ENCODE peak calls at places on chromosomes 7 and 10, in six cellular contexts. R is IMR-90, L is HepG2, X is K562, U is A549, M is SK-N-SH. J is an unnamed sample.
A peak's percentile ranks its signal among the peaks of the same experiment; 100 is the strongest.

GRCh38 chr10:114044251-114045070 is 795 bp downstream of the ADRB1 start:
- DNase-seq in L (no peak), U (no peak), M (peak; percentile 55), X (no peak), R (no peak), J (no peak)

GRCh38 chr10:29858352-29859267 is 200.8 kb downstream of the JCAD start:
- DNase-seq in U (peak; percentile 70), M (peak; percentile 31), R (peak; percentile 82), L (peak; percentile 34), X (no peak), J (peak; percentile 54)

GRCh38 chr7:37943905-37944736 is 23.7 kb downstream of the EPDR1 start:
- DNase-seq in U (no peak), L (peak; percentile 92), X (no peak), R (no peak), M (no peak), J (no peak)

GRCh38 chr10:58573970-58574538 is 61.4 kb downstream of the BICC1 start:
- DNase-seq in R (no peak), L (no peak), U (no peak), X (no peak), M (no peak), J (no peak)

GRCh38 chr7:74619235-74619860 is 38.2 kb upstream of the GTF2I start:
- DNase-seq in M (no peak), U (no peak), R (no peak), X (no peak), L (no peak), J (no peak)

GRCh38 chr7:149735181-149735602 is 38.2 kb downstream of the ZNF467 start:
- DNase-seq in R (no peak), U (no peak), X (no peak), L (no peak), M (no peak), J (no peak)

GRCh38 chr10:33137356-33138007 is 179.5 kb upstream of the ITGB1 start:
- DNase-seq in R (no peak), M (no peak), X (no peak), L (no peak), U (no peak), J (no peak)

GRCh38 chr7:135245826-135246825 is 12.5 kb downstream of the STRA8 start:
- DNase-seq in M (peak; percentile 24), X (no peak), L (no peak), U (no peak), R (no peak), J (peak; percentile 41)

GRCh38 chr7:100016209-100016901 is 959 bp downstream of the ZKSCAN1 start:
- DNase-seq in L (peak; percentile 70), U (no peak), X (peak; percentile 37), R (no peak), M (peak; percentile 72), J (no peak)

GRCh38 chr7:36637417-36637816 is 86.9 kb downstream of the AOAH start:
- DNase-seq in U (no peak), R (no peak), M (no peak), L (no peak), X (no peak), J (no peak)

GRCh38 chr10:126017961-126018560 is 121.7 kb downstream of the FANK1 start:
- DNase-seq in R (peak; percentile 74), M (no peak), U (no peak), L (no peak), X (no peak), J (no peak)

GRCh38 chr10:62710182-62710581 is 94.3 kb upstream of the ADO start:
- DNase-seq in L (no peak), X (no peak), U (no peak), M (no peak), R (no peak), J (no peak)

DNA sequence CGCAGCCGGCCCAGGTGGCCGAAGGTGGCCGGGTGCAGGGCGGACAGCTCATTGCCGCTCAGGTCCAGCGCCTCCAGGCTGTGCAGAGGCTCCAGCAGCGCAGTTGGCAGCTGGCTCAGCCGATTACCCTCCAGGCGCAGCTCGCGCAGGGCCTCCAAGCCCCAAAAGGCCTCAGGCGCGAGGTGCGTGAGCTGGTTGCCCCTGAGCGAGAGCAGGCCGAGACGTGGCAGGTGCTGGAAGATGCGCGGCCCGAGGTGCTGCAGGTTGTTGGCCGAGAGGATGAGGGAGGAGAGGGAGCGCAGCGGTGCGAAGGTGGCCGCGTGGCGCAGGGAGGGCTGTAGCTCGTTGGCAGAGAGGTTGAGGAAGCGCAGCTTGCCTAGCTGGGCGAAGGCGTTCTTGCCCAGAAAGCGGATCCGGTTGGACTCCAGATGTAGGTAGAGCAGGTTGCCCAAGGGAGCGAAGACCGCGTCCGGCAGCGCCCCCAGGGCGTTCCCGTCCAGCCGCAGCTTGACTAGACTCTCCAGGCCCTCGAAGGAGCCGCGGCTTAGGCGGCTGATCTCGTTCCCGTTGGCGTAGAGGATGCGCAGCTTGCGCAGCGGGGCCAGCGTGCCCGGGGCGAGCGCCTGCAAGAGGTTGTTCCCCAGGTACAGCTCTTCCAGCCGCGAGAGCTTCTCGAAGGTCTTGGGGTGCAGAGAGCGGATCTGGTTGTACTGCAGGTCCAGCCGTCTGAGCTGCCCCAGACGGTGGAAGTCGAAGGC is 887 bp downstream of the TRIL start:
- DNase-seq in M (peak; percentile 67), R (no peak), L (no peak), X (no peak), U (no peak), J (no peak)
- TF ChIP-seq RFX5 in M (no peak), R (no peak), L (no peak), X (no peak), U (no peak), J (no peak)

GRCh38 chr10:52720018-52720417 is 52.6 kb downstream of the MBL2 start:
- DNase-seq in R (no peak), U (no peak), M (no peak), L (no peak), X (no peak), J (no peak)
- H3K4me1 ChIP-seq in R (no peaks in the 10 kb centered on the region), U (no peaks in the 10 kb centered on the region), M (no peaks in the 10 kb centered on the region), L (no peaks in the 10 kb centered on the region), X (no peaks in the 10 kb centered on the region), J (no peaks in the 10 kb centered on the region)

DNA sequence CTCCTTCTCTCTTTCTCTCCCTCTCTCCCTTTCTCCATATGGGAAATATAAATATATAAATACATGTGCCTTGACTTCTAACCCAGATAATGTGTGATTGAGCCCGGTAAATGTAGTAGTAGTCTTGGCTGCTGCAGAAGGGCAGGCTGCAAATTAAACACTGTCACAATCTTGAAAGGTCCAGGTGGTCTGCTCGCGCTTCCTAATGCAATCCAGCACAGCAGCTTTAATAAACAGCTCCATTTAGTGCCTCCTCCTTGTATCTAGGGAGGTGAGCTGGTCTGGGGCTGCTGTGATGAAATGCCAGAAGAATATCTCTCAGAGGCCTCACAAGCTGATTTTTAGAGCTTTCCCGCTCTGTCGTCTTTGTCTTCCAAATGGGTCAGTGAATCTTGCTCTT is 765 bp downstream of the POU6F2 start:
- DNase-seq in X (no peak), M (no peak), R (no peak), U (no peak), L (no peak), J (no peak)
- TF ChIP-seq RFX5 in X (no peak), M (no peak), R (no peak), U (no peak), L (no peak), J (no peak)

DNA sequence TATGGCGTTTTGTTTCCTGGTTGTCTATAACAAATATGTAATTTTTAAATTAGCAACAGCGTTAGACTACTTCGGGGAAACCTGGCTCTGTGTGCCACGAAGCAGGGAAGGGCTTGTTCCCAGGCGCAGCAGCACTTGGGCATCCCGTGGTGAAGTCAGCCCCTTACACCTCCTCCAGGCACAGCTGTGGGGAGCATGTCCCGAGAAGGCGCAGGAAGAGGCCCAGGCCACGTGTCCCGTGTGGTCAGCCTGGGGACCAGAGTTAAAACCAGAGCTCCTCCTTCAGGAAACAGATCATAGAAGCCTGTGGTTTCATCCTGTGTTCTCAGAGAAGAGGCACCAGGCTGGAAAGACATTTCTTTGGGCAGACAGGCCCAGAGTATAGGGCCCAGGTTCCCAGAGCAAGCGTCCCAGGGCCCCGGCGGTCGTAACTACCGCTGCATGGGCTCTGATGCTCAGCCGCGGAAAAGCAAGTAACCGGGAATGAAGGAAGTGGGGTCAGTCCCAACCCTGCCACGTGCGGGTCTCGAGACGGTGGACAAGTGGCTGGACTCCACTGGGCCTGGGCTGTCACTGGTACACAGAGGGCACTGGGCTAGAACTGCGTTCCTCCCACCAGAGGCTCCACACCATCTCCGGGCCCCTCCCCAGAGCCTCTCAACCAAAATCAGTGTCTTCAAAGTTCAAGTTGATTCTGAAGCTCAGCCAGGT is 7.1 kb downstream of the NUDT1 start:
- DNase-seq in R (peak; percentile 97), M (peak; percentile 61), X (no peak), U (peak; percentile 66), L (no peak), J (no peak)
- H3K4me1 ChIP-seq in R (peaks cover 16% of the 10 kb centered on the region), M (peaks cover 16% of the 10 kb centered on the region), X (peaks cover 41% of the 10 kb centered on the region), U (peaks cover 15% of the 10 kb centered on the region), L (peaks cover 11% of the 10 kb centered on the region), J (peaks cover 3% of the 10 kb centered on the region)

DNA sequence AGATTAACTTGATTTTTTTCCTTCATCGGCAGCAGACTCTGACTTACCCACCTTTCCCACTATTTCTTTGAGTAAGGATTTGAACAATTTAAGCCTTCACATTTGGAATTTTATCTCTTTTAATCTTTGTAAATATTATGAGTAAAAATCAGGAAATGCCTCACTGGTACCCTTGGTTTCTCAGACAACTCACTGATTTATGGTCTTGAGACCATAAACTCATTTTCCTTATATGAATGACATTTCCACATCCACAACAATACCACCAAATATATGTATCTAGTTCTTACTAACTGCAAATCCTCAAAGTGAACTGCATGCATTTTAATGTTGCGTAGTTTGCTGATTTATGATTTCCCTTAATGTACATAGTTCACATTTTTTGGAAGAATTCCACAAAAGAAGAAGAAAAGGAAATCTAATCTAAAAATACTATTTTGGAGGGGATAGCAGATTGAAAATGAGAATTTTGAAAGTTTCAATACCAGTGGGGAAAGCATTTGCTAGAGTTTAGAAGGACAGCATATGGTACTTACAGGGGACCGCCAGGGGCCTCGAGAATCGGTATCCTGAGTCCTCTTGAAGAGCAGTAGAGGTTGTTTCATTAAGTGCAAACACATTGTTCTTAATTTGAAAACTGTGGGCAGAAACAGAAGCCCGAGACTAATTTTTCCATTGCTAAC is 963.8 kb downstream of the GATA3 start:
- DNase-seq in M (no peak), X (no peak), L (no peak), R (no peak), U (no peak), J (no peak)
- TF ChIP-seq RFX5 in M (no peak), X (no peak), L (no peak), R (no peak), U (no peak), J (no peak)

GRCh38 chr10:88107296-88107695 is 243.9 kb downstream of the PTEN start:
- DNase-seq in R (no peak), U (no peak), M (no peak), X (no peak), L (no peak), J (no peak)
- H3K4me1 ChIP-seq in R (peaks cover 5% of the 10 kb centered on the region), U (peaks cover 18% of the 10 kb centered on the region), M (peaks cover 4% of the 10 kb centered on the region), X (no peaks in the 10 kb centered on the region), L (no peaks in the 10 kb centered on the region), J (no peaks in the 10 kb centered on the region)

DNA sequence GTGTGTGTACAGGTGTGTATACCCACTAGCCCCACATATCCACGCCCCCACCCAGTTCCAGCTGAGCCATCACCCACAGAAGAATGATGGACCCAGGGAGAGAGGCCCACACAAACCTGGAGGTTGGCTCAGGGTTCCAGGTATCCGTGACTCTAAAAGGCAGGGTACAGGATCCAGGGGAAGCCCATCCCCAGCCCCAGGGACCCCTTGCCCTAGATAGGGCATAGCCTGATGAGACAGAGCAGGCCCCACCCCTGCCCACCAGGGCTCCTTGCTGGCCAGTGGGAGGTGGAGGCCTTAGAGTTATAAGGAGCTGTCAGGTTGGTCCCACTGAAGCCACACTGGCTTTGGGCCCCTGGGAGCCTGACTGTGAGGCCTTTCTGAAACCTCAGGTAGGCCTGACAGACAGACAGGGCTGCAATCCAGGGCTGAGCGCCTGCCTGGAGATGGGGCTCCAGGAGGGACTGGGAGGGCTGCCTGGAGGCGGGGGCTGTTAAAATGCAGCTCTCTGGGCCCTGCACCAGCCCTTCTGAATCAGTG is 93.5 kb downstream of the WDR11 start:
- DNase-seq in R (no peak), X (no peak), U (no peak), M (no peak), L (no peak), J (no peak)
- TF ChIP-seq RFX5 in R (no peak), X (no peak), U (no peak), M (no peak), L (no peak), J (no peak)

GRCh38 chr10:103842605-103843004 is 12.8 kb downstream of the SH3PXD2A start:
- DNase-seq in X (no peak), M (no peak), R (no peak), U (no peak), L (peak; percentile 64), J (no peak)
- H3K4me1 ChIP-seq in X (no peaks in the 10 kb centered on the region), M (peaks cover 42% of the 10 kb centered on the region), R (peaks cover 6% of the 10 kb centered on the region), U (peaks cover 3% of the 10 kb centered on the region), L (peaks cover 91% of the 10 kb centered on the region), J (peaks cover 25% of the 10 kb centered on the region)

J was measured in H1.